ENCODE peak calls at places on chromosomes 6 and 20, in ten cellular contexts. One of them, this sample, is unnamed.

GRCh38 chr6:1175877-1176276 is 136.0 kb upstream of the FOXQ1 start:
- DNase-seq in GM23338: peak
- DNase-seq in HCT116: no peak
- DNase-seq in HepG2: no peak
- DNase-seq in transverse colon: no peak
- DNase-seq in breast epithelium: no peak
- DNase-seq in stomach: no peak
- DNase-seq in esophagus muscularis mucosa: no peak
- DNase-seq in Panc1: no peak
- DNase-seq in upper lobe of left lung: no peak
- DNase-seq in this sample: no peak

GRCh38 chr6:98782772-98783171 is 51.6 kb upstream of the POU3F2 start:
- DNase-seq in GM23338: no peak
- DNase-seq in HCT116: no peak
- DNase-seq in HepG2: no peak
- DNase-seq in transverse colon: no peak
- DNase-seq in breast epithelium: no peak
- DNase-seq in stomach: no peak
- DNase-seq in esophagus muscularis mucosa: no peak
- DNase-seq in Panc1: no peak
- DNase-seq in upper lobe of left lung: no peak
- DNase-seq in this sample: no peak

GRCh38 chr6:76697585-76697984 is 625.1 kb upstream of the IMPG1 start:
- DNase-seq in GM23338: peak
- DNase-seq in HCT116: peak
- DNase-seq in HepG2: no peak
- DNase-seq in transverse colon: no peak
- DNase-seq in breast epithelium: no peak
- DNase-seq in stomach: no peak
- DNase-seq in esophagus muscularis mucosa: no peak
- DNase-seq in Panc1: no peak
- DNase-seq in upper lobe of left lung: no peak
- DNase-seq in this sample: no peak

GRCh38 chr20:46087161-46087560 is 2.6 kb downstream of the NCOA5 start:
- DNase-seq in GM23338: no peak
- DNase-seq in HCT116: no peak
- DNase-seq in HepG2: peak
- DNase-seq in transverse colon: no peak
- DNase-seq in breast epithelium: no peak
- DNase-seq in stomach: no peak
- DNase-seq in esophagus muscularis mucosa: no peak
- DNase-seq in Panc1: no peak
- DNase-seq in upper lobe of left lung: no peak
- DNase-seq in this sample: no peak

GRCh38 chr6:11290027-11290426 is 57.6 kb upstream of the NEDD9 start:
- DNase-seq in GM23338: no peak
- DNase-seq in HCT116: no peak
- DNase-seq in HepG2: no peak
- DNase-seq in transverse colon: no peak
- DNase-seq in breast epithelium: no peak
- DNase-seq in stomach: no peak
- DNase-seq in esophagus muscularis mucosa: no peak
- DNase-seq in Panc1: no peak
- DNase-seq in upper lobe of left lung: no peak
- DNase-seq in this sample: no peak

GRCh38 chr6:22888147-22888831 is 318.9 kb downstream of the HDGFL1 start:
- DNase-seq in GM23338: no peak
- DNase-seq in HCT116: no peak
- DNase-seq in HepG2: no peak
- DNase-seq in transverse colon: no peak
- DNase-seq in breast epithelium: no peak
- DNase-seq in stomach: no peak
- DNase-seq in esophagus muscularis mucosa: no peak
- DNase-seq in Panc1: no peak
- DNase-seq in upper lobe of left lung: no peak
- DNase-seq in this sample: no peak

GRCh38 chr20:10573951-10574339 is 99.9 kb downstream of the JAG1 start:
- DNase-seq in GM23338: no peak
- DNase-seq in HCT116: no peak
- DNase-seq in HepG2: no peak
- DNase-seq in transverse colon: no peak
- DNase-seq in breast epithelium: no peak
- DNase-seq in stomach: no peak
- DNase-seq in esophagus muscularis mucosa: no peak
- DNase-seq in Panc1: no peak
- DNase-seq in upper lobe of left lung: no peak
- DNase-seq in this sample: no peak

GRCh38 chr20:58497076-58497665 is 18.0 kb downstream of the APCDD1L start:
- DNase-seq in GM23338: no peak
- DNase-seq in HCT116: no peak
- DNase-seq in HepG2: no peak
- DNase-seq in transverse colon: no peak
- DNase-seq in breast epithelium: no peak
- DNase-seq in stomach: no peak
- DNase-seq in esophagus muscularis mucosa: no peak
- DNase-seq in Panc1: no peak
- DNase-seq in upper lobe of left lung: no peak
- DNase-seq in this sample: no peak

GRCh38 chr6:84916704-84917103 is 152.3 kb upstream of the TBX18 start:
- DNase-seq in GM23338: no peak
- DNase-seq in HCT116: no peak
- DNase-seq in HepG2: no peak
- DNase-seq in transverse colon: no peak
- DNase-seq in breast epithelium: no peak
- DNase-seq in stomach: no peak
- DNase-seq in esophagus muscularis mucosa: no peak
- DNase-seq in Panc1: no peak
- DNase-seq in upper lobe of left lung: no peak
- DNase-seq in this sample: no peak

GRCh38 chr6:33163540-33163939 is 28.7 kb downstream of the COL11A2 start:
- DNase-seq in GM23338: no peak
- DNase-seq in HCT116: no peak
- DNase-seq in HepG2: no peak
- DNase-seq in transverse colon: no peak
- DNase-seq in breast epithelium: no peak
- DNase-seq in stomach: no peak
- DNase-seq in esophagus muscularis mucosa: no peak
- DNase-seq in Panc1: no peak
- DNase-seq in upper lobe of left lung: peak
- DNase-seq in this sample: no peak

GRCh38 chr20:23515250-23515939 is 24.5 kb downstream of the CST8 start:
- DNase-seq in GM23338: peak
- DNase-seq in HCT116: no peak
- DNase-seq in HepG2: no peak
- DNase-seq in transverse colon: no peak
- DNase-seq in breast epithelium: no peak
- DNase-seq in stomach: no peak
- DNase-seq in esophagus muscularis mucosa: no peak
- DNase-seq in Panc1: no peak
- DNase-seq in upper lobe of left lung: no peak
- DNase-seq in this sample: no peak

GRCh38 chr20:21270806-21271205 is 32.3 kb upstream of the XRN2 start:
- DNase-seq in GM23338: no peak
- DNase-seq in HCT116: no peak
- DNase-seq in HepG2: no peak
- DNase-seq in transverse colon: no peak
- DNase-seq in breast epithelium: no peak
- DNase-seq in stomach: no peak
- DNase-seq in esophagus muscularis mucosa: no peak
- DNase-seq in Panc1: no peak
- DNase-seq in upper lobe of left lung: no peak
- DNase-seq in this sample: no peak

GRCh38 chr6:126148853-126149252 is 162.5 kb downstream of the TRMT11 start:
- DNase-seq in GM23338: no peak
- DNase-seq in HCT116: no peak
- DNase-seq in HepG2: no peak
- DNase-seq in transverse colon: no peak
- DNase-seq in breast epithelium: no peak
- DNase-seq in stomach: no peak
- DNase-seq in esophagus muscularis mucosa: no peak
- DNase-seq in Panc1: no peak
- DNase-seq in upper lobe of left lung: no peak
- DNase-seq in this sample: no peak

GRCh38 chr6:158410784-158411183 is 98.5 kb downstream of the TULP4 start:
- DNase-seq in GM23338: no peak
- DNase-seq in HCT116: no peak
- DNase-seq in HepG2: no peak
- DNase-seq in transverse colon: no peak
- DNase-seq in breast epithelium: no peak
- DNase-seq in stomach: no peak
- DNase-seq in esophagus muscularis mucosa: peak
- DNase-seq in Panc1: no peak
- DNase-seq in upper lobe of left lung: no peak
- DNase-seq in this sample: no peak

GRCh38 chr6:20875369-20875963 is 341.2 kb downstream of the CDKAL1 start:
- DNase-seq in GM23338: no peak
- DNase-seq in HCT116: no peak
- DNase-seq in HepG2: peak
- DNase-seq in transverse colon: no peak
- DNase-seq in breast epithelium: no peak
- DNase-seq in stomach: no peak
- DNase-seq in esophagus muscularis mucosa: no peak
- DNase-seq in Panc1: peak
- DNase-seq in upper lobe of left lung: no peak
- DNase-seq in this sample: no peak
- TF ChIP-seq CTCF in GM23338: peak
- TF ChIP-seq CTCF in HCT116: peak
- TF ChIP-seq CTCF in HepG2: peak
- TF ChIP-seq CTCF in transverse colon: no peak
- TF ChIP-seq CTCF in breast epithelium: no peak
- TF ChIP-seq CTCF in stomach: no peak
- TF ChIP-seq CTCF in esophagus muscularis mucosa: no peak
- TF ChIP-seq CTCF in Panc1: peak
- TF ChIP-seq CTCF in upper lobe of left lung: no peak
- TF ChIP-seq CTCF in this sample: no peak

GRCh38 chr6:17116090-17116387 is 14.2 kb downstream of the STMND1 start:
- DNase-seq in GM23338: no peak
- DNase-seq in HCT116: no peak
- DNase-seq in HepG2: no peak
- DNase-seq in transverse colon: no peak
- DNase-seq in breast epithelium: no peak
- DNase-seq in stomach: no peak
- DNase-seq in esophagus muscularis mucosa: no peak
- DNase-seq in Panc1: no peak
- DNase-seq in upper lobe of left lung: no peak
- DNase-seq in this sample: no peak

GRCh38 chr6:17115251-17116089 is 13.6 kb downstream of the STMND1 start:
- DNase-seq in GM23338: no peak
- DNase-seq in HCT116: peak
- DNase-seq in HepG2: peak
- DNase-seq in transverse colon: no peak
- DNase-seq in breast epithelium: no peak
- DNase-seq in stomach: no peak
- DNase-seq in esophagus muscularis mucosa: no peak
- DNase-seq in Panc1: peak
- DNase-seq in upper lobe of left lung: no peak
- DNase-seq in this sample: no peak

GRCh38 chr6:17125407-17125806 is 23.6 kb downstream of the STMND1 start:
- DNase-seq in GM23338: no peak
- DNase-seq in HCT116: no peak
- DNase-seq in HepG2: no peak
- DNase-seq in transverse colon: no peak
- DNase-seq in breast epithelium: no peak
- DNase-seq in stomach: no peak
- DNase-seq in esophagus muscularis mucosa: no peak
- DNase-seq in Panc1: no peak
- DNase-seq in upper lobe of left lung: no peak
- DNase-seq in this sample: no peak

GRCh38 chr6:17120019-17120418 is 18.2 kb downstream of the STMND1 start:
- DNase-seq in GM23338: no peak
- DNase-seq in HCT116: no peak
- DNase-seq in HepG2: no peak
- DNase-seq in transverse colon: no peak
- DNase-seq in breast epithelium: no peak
- DNase-seq in stomach: no peak
- DNase-seq in esophagus muscularis mucosa: no peak
- DNase-seq in Panc1: no peak
- DNase-seq in upper lobe of left lung: no peak
- DNase-seq in this sample: no peak
- H3K4me3 ChIP-seq in GM23338: no peak
- H3K4me3 ChIP-seq in HCT116: no peak
- H3K4me3 ChIP-seq in HepG2: no peak
- H3K4me3 ChIP-seq in transverse colon: no peak
- H3K4me3 ChIP-seq in breast epithelium: no peak
- H3K4me3 ChIP-seq in stomach: no peak
- H3K4me3 ChIP-seq in esophagus muscularis mucosa: no peak
- H3K4me3 ChIP-seq in Panc1: no peak
- H3K4me3 ChIP-seq in upper lobe of left lung: no peak
- H3K4me3 ChIP-seq in this sample: no peak

DNA sequence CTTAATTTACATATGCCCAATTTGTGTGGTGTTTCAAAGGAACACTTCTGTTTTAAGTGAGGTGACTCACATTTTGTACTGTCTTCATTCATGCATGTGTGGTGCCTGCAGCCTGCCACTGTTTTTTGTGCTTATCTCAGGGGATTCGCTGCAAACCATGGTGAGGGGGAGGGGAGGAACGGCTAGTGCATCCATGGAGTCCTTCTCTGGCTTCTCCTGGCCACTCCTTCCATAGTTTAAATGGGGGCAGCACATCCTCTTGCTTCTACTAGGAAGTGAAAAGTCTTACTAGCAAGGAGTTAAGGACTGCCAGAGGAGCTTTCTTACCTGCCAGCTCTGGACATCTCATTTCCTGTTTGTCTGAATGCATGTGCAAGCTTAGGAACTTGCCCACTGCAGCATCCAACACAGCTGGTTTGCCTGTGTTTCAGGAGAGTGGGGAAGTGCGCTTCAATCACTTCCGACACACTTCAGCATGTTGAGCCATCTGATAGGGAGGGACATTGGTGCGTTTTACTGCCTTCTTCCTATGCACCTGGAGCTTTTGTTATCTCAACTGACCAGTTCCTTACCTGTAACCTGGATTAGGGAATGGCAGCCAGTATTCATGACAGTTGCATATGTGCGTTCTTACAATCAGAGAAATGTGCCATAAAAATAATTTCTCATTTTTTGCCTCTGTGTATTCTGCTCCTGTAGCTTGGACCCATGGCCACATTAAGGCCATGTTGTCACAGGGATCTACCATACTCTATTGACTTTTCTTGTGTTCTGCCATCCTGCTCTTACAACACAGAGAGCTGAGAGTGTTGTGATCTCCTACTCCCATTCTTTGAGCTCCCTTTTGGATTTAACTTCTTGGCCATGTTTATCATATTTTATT is 211.3 kb downstream of the ARID1B start:
- DNase-seq in GM23338: peak
- DNase-seq in HCT116: no peak
- DNase-seq in HepG2: peak
- DNase-seq in transverse colon: peak
- DNase-seq in breast epithelium: no peak
- DNase-seq in stomach: no peak
- DNase-seq in esophagus muscularis mucosa: no peak
- DNase-seq in Panc1: no peak
- DNase-seq in upper lobe of left lung: no peak
- DNase-seq in this sample: no peak
- TF ChIP-seq POLR2AphosphoS5 in GM23338: no peak
- TF ChIP-seq POLR2AphosphoS5 in HCT116: no peak
- TF ChIP-seq POLR2AphosphoS5 in HepG2: no peak
- TF ChIP-seq POLR2AphosphoS5 in transverse colon: peak
- TF ChIP-seq POLR2AphosphoS5 in breast epithelium: no peak
- TF ChIP-seq POLR2AphosphoS5 in stomach: no peak
- TF ChIP-seq POLR2AphosphoS5 in esophagus muscularis mucosa: no peak
- TF ChIP-seq POLR2AphosphoS5 in Panc1: no peak
- TF ChIP-seq POLR2AphosphoS5 in upper lobe of left lung: no peak
- TF ChIP-seq POLR2AphosphoS5 in this sample: no peak

GRCh38 chr20:53914091-53914860 is 156.1 kb downstream of the BCAS1 start:
- DNase-seq in GM23338: no peak
- DNase-seq in HCT116: no peak
- DNase-seq in HepG2: no peak
- DNase-seq in transverse colon: peak
- DNase-seq in breast epithelium: no peak
- DNase-seq in stomach: no peak
- DNase-seq in esophagus muscularis mucosa: no peak
- DNase-seq in Panc1: no peak
- DNase-seq in upper lobe of left lung: no peak
- DNase-seq in this sample: peak
- TF ChIP-seq CTCF in GM23338: no peak
- TF ChIP-seq CTCF in HCT116: no peak
- TF ChIP-seq CTCF in HepG2: no peak
- TF ChIP-seq CTCF in transverse colon: no peak
- TF ChIP-seq CTCF in breast epithelium: no peak
- TF ChIP-seq CTCF in stomach: no peak
- TF ChIP-seq CTCF in esophagus muscularis mucosa: no peak
- TF ChIP-seq CTCF in Panc1: no peak
- TF ChIP-seq CTCF in upper lobe of left lung: no peak
- TF ChIP-seq CTCF in this sample: no peak

This sample was measured in suprapubic skin.